ENCODE peak calls at places on chromosomes 13 and 19, in eight cellular contexts. V, O, U, G, Q, A, X and Y are unnamed samples.

GRCh38 chr13:25857830-25858229 is 194.0 kb downstream of the SHISA2 start:
- DNase-seq in A (no peak), X (no peak), U (no peak), O (no peak), Q (no peak), V (no peak), G (no peak), Y (no peak)

GRCh38 chr13:36788276-36788675 is 30.7 kb upstream of the RFXAP start:
- DNase-seq in X (no peak), U (no peak), G (no peak), A (no peak), Q (no peak), O (no peak), V (no peak), Y (no peak)

GRCh38 chr13:112888238-112889111 is 80.5 kb upstream of the MCF2L start:
- DNase-seq in U (peak; percentile 66), A (no peak), V (no peak), X (no peak), Q (no peak), O (peak; percentile 20), G (no peak), Y (no peak)

GRCh38 chr19:54390942-54391577 is 24.2 kb upstream of the TTYH1 start:
- DNase-seq in O (peak; percentile 29), G (no peak), X (peak; percentile 68), V (no peak), A (peak; percentile 40), Q (peak; percentile 39), U (no peak), Y (peak; percentile 57)

GRCh38 chr13:43193789-43194188 is 170.4 kb downstream of the DNAJC15 start:
- DNase-seq in V (no peak), X (no peak), U (no peak), G (no peak), A (no peak), O (no peak), Q (no peak), Y (no peak)

GRCh38 chr19:38667552-38668205 is 20.2 kb downstream of the ACTN4 start:
- DNase-seq in X (no peak), V (no peak), Q (no peak), O (no peak), G (no peak), U (peak; percentile 13), A (no peak), Y (peak; percentile 58)

GRCh38 chr13:74444161-74444571 is 310.0 kb upstream of the KLF12 start:
- DNase-seq in Q (no peak), U (no peak), X (no peak), O (no peak), V (no peak), G (no peak), A (no peak), Y (no peak)

GRCh38 chr19:13165091-13165997 is 15.1 kb downstream of the IER2 start:
- DNase-seq in Q (no peak), U (no peak), A (no peak), V (no peak), X (no peak), O (no peak), G (no peak), Y (peak; percentile 55)

GRCh38 chr13:30752201-30752797 is 17.0 kb downstream of the ALOX5AP start:
- DNase-seq in A (no peak), G (no peak), X (no peak), O (no peak), Q (no peak), U (no peak), V (no peak), Y (no peak)

GRCh38 chr13:27076411-27076810 is 95.2 kb downstream of the USP12 start:
- DNase-seq in U (no peak), O (no peak), A (no peak), G (no peak), V (no peak), Q (no peak), X (no peak), Y (no peak)

GRCh38 chr13:108621421-108621820 is 8.0 kb upstream of the MYO16 start:
- DNase-seq in Q (no peak), X (no peak), U (no peak), V (no peak), O (no peak), A (no peak), G (no peak), Y (no peak)

GRCh38 chr19:36850646-36851442 is at the start of gene ZNF345:
- DNase-seq in G (peak; percentile 94), A (peak; percentile 90), U (peak; percentile 94), X (peak; percentile 84), O (peak; percentile 92), V (no peak), Q (peak; percentile 90), Y (peak; percentile 95)

GRCh38 chr13:73230714-73231113 is 171.9 kb downstream of the KLF5 start:
- DNase-seq in G (no peak), X (no peak), V (no peak), U (no peak), Q (no peak), O (peak; percentile 30), A (no peak), Y (no peak)

GRCh38 chr19:51272183-51272817 is 21.4 kb downstream of the SIGLECL1 start:
- DNase-seq in U (peak; percentile 80), Q (no peak), V (no peak), A (no peak), X (no peak), O (no peak), G (no peak), Y (no peak)

GRCh38 chr19:15919243-15919642 is 15.1 kb downstream of the CYP4F11 start:
- DNase-seq in V (no peak), O (no peak), U (no peak), Q (no peak), X (no peak), A (no peak), G (no peak), Y (no peak)
- TF ChIP-seq POLR2AphosphoS5 in V (no peak), O (no peak), U (no peak), Q (no peak), X (no peak), A (no peak), G (no peak), Y (no peak)

DNA sequence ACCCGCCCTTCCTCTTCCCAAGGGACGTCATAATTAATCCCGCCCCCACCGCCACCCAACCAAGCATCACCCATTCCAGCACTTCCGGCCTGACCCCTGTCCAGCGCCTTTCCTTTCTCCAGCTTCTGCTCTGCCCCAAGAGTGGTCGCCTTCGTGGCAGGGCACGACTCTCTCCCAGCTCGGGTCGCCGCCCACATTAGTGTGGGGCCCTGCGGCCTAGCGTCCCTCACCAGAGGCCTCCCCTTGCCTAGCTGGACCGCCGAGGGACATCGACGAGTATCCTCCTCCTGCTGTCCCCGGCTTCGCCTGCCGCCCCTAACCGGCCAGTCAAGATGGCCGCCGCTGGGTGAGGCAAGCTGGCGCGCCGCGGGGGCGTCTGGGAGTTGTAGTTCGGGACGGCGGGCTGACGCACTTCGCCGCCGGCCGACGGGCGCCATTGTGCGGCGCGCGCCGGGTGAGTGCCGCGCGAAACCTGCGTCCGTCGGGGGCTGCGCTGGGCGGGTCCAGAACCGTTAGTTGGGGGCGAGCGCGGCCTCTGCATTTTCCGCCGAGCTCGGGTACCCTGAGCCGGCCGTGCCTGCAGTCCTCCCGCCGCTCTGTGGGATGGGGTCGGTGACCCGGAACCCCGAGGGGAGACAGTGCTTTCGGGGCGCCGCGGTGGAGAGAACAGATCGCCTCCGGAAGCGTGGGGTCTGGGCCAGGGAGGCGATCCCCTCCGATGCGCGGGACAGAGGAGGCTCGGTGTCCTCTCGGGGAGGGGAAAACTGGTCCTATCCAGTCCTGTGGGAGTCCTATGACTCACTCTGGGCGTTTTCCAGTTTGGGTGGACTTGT is at the start of gene ZNF274:
- DNase-seq in X (peak; percentile 91), A (peak; percentile 94), U (peak; percentile 99), Q (peak; percentile 93), O (peak; percentile 91), V (peak; percentile 84), G (peak; percentile 96), Y (peak; percentile 88)
- H3K9me3 ChIP-seq in X (peaks cover 10% of the 10 kb centered on the region), A (peaks cover 85% of the 10 kb centered on the region), U (peaks cover 90% of the 10 kb centered on the region), Q (peaks cover 100% of the 10 kb centered on the region), O (peaks cover 87% of the 10 kb centered on the region), V (peaks cover 39% of the 10 kb centered on the region), G (peaks cover 57% of the 10 kb centered on the region), Y (no peaks in the 10 kb centered on the region)

DNA sequence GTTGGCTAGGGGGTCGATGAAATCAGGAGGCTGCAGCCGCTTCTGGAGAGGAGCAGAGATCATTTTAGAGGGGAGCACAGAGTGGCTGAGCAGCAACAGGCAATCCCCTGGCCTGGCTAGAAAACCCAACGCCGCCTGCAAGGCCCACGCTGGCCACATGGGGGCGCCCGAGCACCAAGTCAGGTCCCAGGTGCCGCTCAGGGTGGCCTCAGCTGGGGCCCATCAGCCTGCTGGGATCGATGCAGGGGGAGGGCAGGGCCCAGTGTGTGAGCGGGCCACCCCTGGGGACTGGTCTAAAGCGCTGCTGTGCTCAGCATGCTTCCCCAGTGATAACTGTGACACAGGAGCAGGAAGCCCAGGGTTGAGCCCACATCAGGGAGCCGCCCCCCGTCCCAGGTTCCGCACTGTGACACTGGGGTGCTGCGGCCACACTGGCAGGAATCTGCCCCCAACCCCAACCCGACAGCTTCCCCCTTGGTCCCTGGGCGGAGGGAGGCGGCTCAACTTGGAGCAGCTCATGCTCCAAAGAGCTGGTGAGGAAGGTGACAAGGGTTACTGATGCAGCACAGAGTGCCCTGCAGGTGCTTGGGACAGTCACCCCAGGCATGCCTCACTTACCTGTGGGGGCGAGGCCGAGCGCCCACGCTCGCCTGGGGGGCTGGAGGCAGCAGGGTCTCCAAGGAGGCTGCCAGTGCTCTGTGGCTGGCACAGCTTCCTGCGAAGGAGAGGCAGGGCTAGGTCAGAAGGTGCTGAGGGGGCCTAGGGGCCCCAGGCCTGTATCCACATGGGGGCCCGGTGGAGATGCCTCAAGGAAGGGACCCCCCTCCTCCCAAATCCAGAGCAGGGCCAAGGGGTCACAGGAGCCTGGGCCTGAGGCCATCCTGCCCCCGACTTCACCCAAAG is 13.3 kb upstream of the ISYNA1 start:
- DNase-seq in U (peak; percentile 95), O (peak; percentile 83), X (peak; percentile 95), V (no peak), G (peak; percentile 91), Q (peak; percentile 91), A (peak; percentile 90), Y (peak; percentile 65)
- TF ChIP-seq POLR2AphosphoS5 in U (peak; percentile 54), O (peak; percentile 53), X (no peak), V (no peak), G (no peak), Q (peak; percentile 20), A (peak; percentile 51), Y (no peak)

GRCh38 chr19:56377105-56377924 is 16.0 kb downstream of the ZNF582 start:
- DNase-seq in V (no peak), O (no peak), X (no peak), G (no peak), Q (no peak), U (no peak), A (no peak), Y (no peak)
- H3K9me3 ChIP-seq in V (peaks cover 7% of the 10 kb centered on the region), O (peaks cover 47% of the 10 kb centered on the region), X (peaks cover 12% of the 10 kb centered on the region), G (peaks cover 41% of the 10 kb centered on the region), Q (peaks cover 100% of the 10 kb centered on the region), U (peaks cover 62% of the 10 kb centered on the region), A (peaks cover 67% of the 10 kb centered on the region), Y (peaks cover 4% of the 10 kb centered on the region)

GRCh38 chr19:1377965-1378785 is 5.5 kb upstream of the NDUFS7 start:
- DNase-seq in U (peak; percentile 88), Q (no peak), G (no peak), X (no peak), V (no peak), O (no peak), A (no peak), Y (no peak)
- TF ChIP-seq POLR2AphosphoS5 in U (peak; percentile 43), Q (no peak), G (no peak), X (no peak), V (no peak), O (no peak), A (no peak), Y (no peak)